ENCODE peak calls at places on chromosomes 16 and 17, in seven cellular contexts. One of them, this sample, is unnamed.

GRCh38 chr16:77499373-77500285 is 64.8 kb upstream of the ADAMTS18 start:
- DNase-seq in neuronal stem cell: no peak
- DNase-seq in H9: no peak
- DNase-seq in IMR-90: no peak
- DNase-seq in mesenchymal stem cell: peak
- DNase-seq in mesendoderm: no peak
- DNase-seq in trophoblast cell: no peak
- DNase-seq in this sample: no peak

GRCh38 chr17:33939959-33940358 is 315.1 kb upstream of the CCL2 start:
- DNase-seq in neuronal stem cell: no peak
- DNase-seq in H9: no peak
- DNase-seq in IMR-90: no peak
- DNase-seq in mesenchymal stem cell: no peak
- DNase-seq in mesendoderm: no peak
- DNase-seq in trophoblast cell: no peak
- DNase-seq in this sample: no peak

GRCh38 chr16:2090819-2091721 is 43.3 kb downstream of the TSC2 start:
- DNase-seq in neuronal stem cell: peak
- DNase-seq in H9: peak
- DNase-seq in IMR-90: no peak
- DNase-seq in mesenchymal stem cell: peak
- DNase-seq in mesendoderm: peak
- DNase-seq in trophoblast cell: peak
- DNase-seq in this sample: peak

GRCh38 chr17:43816336-43817320 is 16.3 kb downstream of the MPP3 start:
- DNase-seq in neuronal stem cell: no peak
- DNase-seq in H9: no peak
- DNase-seq in IMR-90: no peak
- DNase-seq in mesenchymal stem cell: no peak
- DNase-seq in mesendoderm: no peak
- DNase-seq in trophoblast cell: no peak
- DNase-seq in this sample: no peak

GRCh38 chr16:67907397-67907796 is 14.3 kb downstream of the PSKH1 start:
- DNase-seq in neuronal stem cell: no peak
- DNase-seq in H9: no peak
- DNase-seq in IMR-90: no peak
- DNase-seq in mesenchymal stem cell: no peak
- DNase-seq in mesendoderm: no peak
- DNase-seq in trophoblast cell: no peak
- DNase-seq in this sample: no peak

GRCh38 chr16:50368410-50369132 is at the start of gene BRD7:
- DNase-seq in neuronal stem cell: peak
- DNase-seq in H9: peak
- DNase-seq in IMR-90: peak
- DNase-seq in mesenchymal stem cell: peak
- DNase-seq in mesendoderm: peak
- DNase-seq in trophoblast cell: peak
- DNase-seq in this sample: no peak

GRCh38 chr16:2963074-2963610 is 933 bp upstream of the KREMEN2 start:
- DNase-seq in neuronal stem cell: no peak
- DNase-seq in H9: no peak
- DNase-seq in IMR-90: no peak
- DNase-seq in mesenchymal stem cell: no peak
- DNase-seq in mesendoderm: no peak
- DNase-seq in trophoblast cell: no peak
- DNase-seq in this sample: no peak

GRCh38 chr16:68235105-68235881 is 634 bp downstream of the ESRP2 start:
- DNase-seq in neuronal stem cell: no peak
- DNase-seq in H9: peak
- DNase-seq in IMR-90: no peak
- DNase-seq in mesenchymal stem cell: no peak
- DNase-seq in mesendoderm: peak
- DNase-seq in trophoblast cell: peak
- DNase-seq in this sample: no peak

GRCh38 chr17:57422574-57423164 is 166.3 kb downstream of the MSI2 start:
- DNase-seq in neuronal stem cell: no peak
- DNase-seq in H9: no peak
- DNase-seq in IMR-90: peak
- DNase-seq in mesenchymal stem cell: peak
- DNase-seq in mesendoderm: no peak
- DNase-seq in trophoblast cell: no peak
- DNase-seq in this sample: no peak

GRCh38 chr17:44820631-44821196 is 9.4 kb downstream of the GJC1 start:
- DNase-seq in neuronal stem cell: no peak
- DNase-seq in H9: no peak
- DNase-seq in IMR-90: peak
- DNase-seq in mesenchymal stem cell: peak
- DNase-seq in mesendoderm: peak
- DNase-seq in trophoblast cell: peak
- DNase-seq in this sample: no peak

GRCh38 chr17:28765038-28765437 is 21.2 kb downstream of the TRAF4 start:
- DNase-seq in neuronal stem cell: no peak
- DNase-seq in H9: no peak
- DNase-seq in IMR-90: no peak
- DNase-seq in mesenchymal stem cell: no peak
- DNase-seq in mesendoderm: no peak
- DNase-seq in trophoblast cell: no peak
- DNase-seq in this sample: no peak

GRCh38 chr16:66841366-66841765 is 2.8 kb upstream of the CA7 start:
- DNase-seq in neuronal stem cell: no peak
- DNase-seq in H9: no peak
- DNase-seq in IMR-90: no peak
- DNase-seq in mesenchymal stem cell: no peak
- DNase-seq in mesendoderm: no peak
- DNase-seq in trophoblast cell: no peak
- DNase-seq in this sample: peak

GRCh38 chr17:16449121-16449570 is 33.8 kb downstream of the TRPV2 start:
- DNase-seq in neuronal stem cell: no peak
- DNase-seq in H9: no peak
- DNase-seq in IMR-90: peak
- DNase-seq in mesenchymal stem cell: peak
- DNase-seq in mesendoderm: no peak
- DNase-seq in trophoblast cell: no peak
- DNase-seq in this sample: no peak

GRCh38 chr17:76398523-76399174 is 14.2 kb downstream of the SPHK1 start:
- DNase-seq in neuronal stem cell: no peak
- DNase-seq in H9: no peak
- DNase-seq in IMR-90: no peak
- DNase-seq in mesenchymal stem cell: no peak
- DNase-seq in mesendoderm: no peak
- DNase-seq in trophoblast cell: no peak
- DNase-seq in this sample: no peak

GRCh38 chr17:74759941-74760340 is 11.5 kb downstream of the NHERF1 start:
- DNase-seq in neuronal stem cell: no peak
- DNase-seq in H9: no peak
- DNase-seq in IMR-90: no peak
- DNase-seq in mesenchymal stem cell: no peak
- DNase-seq in mesendoderm: peak
- DNase-seq in trophoblast cell: no peak
- DNase-seq in this sample: no peak

GRCh38 chr16:55552621-55553020 is 13.9 kb upstream of the CAPNS2 start:
- DNase-seq in neuronal stem cell: no peak
- DNase-seq in H9: no peak
- DNase-seq in IMR-90: peak
- DNase-seq in mesenchymal stem cell: peak
- DNase-seq in mesendoderm: no peak
- DNase-seq in trophoblast cell: peak
- DNase-seq in this sample: no peak

GRCh38 chr17:18963126-18964017 is 11.4 kb downstream of the SLC5A10 start:
- DNase-seq in neuronal stem cell: no peak
- DNase-seq in H9: no peak
- DNase-seq in IMR-90: peak
- DNase-seq in mesenchymal stem cell: no peak
- DNase-seq in mesendoderm: no peak
- DNase-seq in trophoblast cell: no peak
- DNase-seq in this sample: no peak

GRCh38 chr17:55609737-55610201 is 98.5 kb upstream of the SMIM36 start:
- DNase-seq in neuronal stem cell: no peak
- DNase-seq in H9: no peak
- DNase-seq in IMR-90: peak
- DNase-seq in mesenchymal stem cell: peak
- DNase-seq in mesendoderm: no peak
- DNase-seq in trophoblast cell: no peak
- DNase-seq in this sample: no peak

GRCh38 chr16:50280932-50281331 is 14.6 kb downstream of the ADCY7 start:
- DNase-seq in neuronal stem cell: no peak
- DNase-seq in H9: no peak
- DNase-seq in IMR-90: no peak
- DNase-seq in mesenchymal stem cell: no peak
- DNase-seq in mesendoderm: no peak
- DNase-seq in trophoblast cell: no peak
- DNase-seq in this sample: no peak

GRCh38 chr16:66416136-66416535 is 11.0 kb upstream of the BEAN1 start:
- DNase-seq in neuronal stem cell: no peak
- DNase-seq in H9: no peak
- DNase-seq in IMR-90: no peak
- DNase-seq in mesenchymal stem cell: no peak
- DNase-seq in mesendoderm: no peak
- DNase-seq in trophoblast cell: no peak
- DNase-seq in this sample: no peak

GRCh38 chr17:37568350-37569053 is 40.7 kb downstream of the SYNRG start:
- DNase-seq in neuronal stem cell: no peak
- DNase-seq in H9: no peak
- DNase-seq in IMR-90: peak
- DNase-seq in mesenchymal stem cell: no peak
- DNase-seq in mesendoderm: no peak
- DNase-seq in trophoblast cell: no peak
- DNase-seq in this sample: no peak

GRCh38 chr17:11287791-11288190 is 46.8 kb downstream of the SHISA6 start:
- DNase-seq in neuronal stem cell: no peak
- DNase-seq in H9: no peak
- DNase-seq in IMR-90: no peak
- DNase-seq in mesenchymal stem cell: no peak
- DNase-seq in mesendoderm: no peak
- DNase-seq in trophoblast cell: no peak
- DNase-seq in this sample: no peak

GRCh38 chr17:19510903-19511302 is 22.8 kb upstream of the SLC47A1 start:
- DNase-seq in neuronal stem cell: no peak
- DNase-seq in H9: no peak
- DNase-seq in IMR-90: no peak
- DNase-seq in mesenchymal stem cell: no peak
- DNase-seq in mesendoderm: peak
- DNase-seq in trophoblast cell: no peak
- DNase-seq in this sample: no peak

DNA sequence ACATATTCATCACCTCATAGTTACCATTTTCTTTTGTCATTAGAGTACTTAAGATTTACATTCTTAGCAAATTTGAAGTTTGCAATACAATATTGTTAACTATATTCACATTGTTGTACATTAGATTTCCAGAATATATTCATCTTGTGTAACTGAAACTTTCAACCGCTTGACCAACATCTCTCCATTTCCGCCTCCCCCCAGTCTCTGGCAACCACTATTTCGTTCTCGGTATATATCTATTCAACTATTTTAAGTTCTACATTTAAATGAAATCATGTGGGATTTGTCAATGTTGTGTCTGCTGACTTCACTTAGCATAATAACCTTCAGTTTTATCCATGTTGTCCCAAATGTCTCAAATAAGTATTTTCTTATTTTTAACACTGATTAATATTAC is 274.5 kb upstream of the KIF2B start:
- DNase-seq in neuronal stem cell: no peak
- DNase-seq in H9: no peak
- DNase-seq in IMR-90: no peak
- DNase-seq in mesenchymal stem cell: no peak
- DNase-seq in mesendoderm: no peak
- DNase-seq in trophoblast cell: no peak
- DNase-seq in this sample: no peak
- H3K4ac ChIP-seq in neuronal stem cell: no peak
- H3K4ac ChIP-seq in H9: no peak
- H3K4ac ChIP-seq in IMR-90: no peak
- H3K4ac ChIP-seq in mesenchymal stem cell: no peak
- H3K4ac ChIP-seq in mesendoderm: no peak
- H3K4ac ChIP-seq in trophoblast cell: no peak
- H3K4ac ChIP-seq in this sample: no peak

GRCh38 chr17:30422171-30422570 is 43.4 kb downstream of the CPD start:
- DNase-seq in neuronal stem cell: no peak
- DNase-seq in H9: no peak
- DNase-seq in IMR-90: no peak
- DNase-seq in mesenchymal stem cell: no peak
- DNase-seq in mesendoderm: peak
- DNase-seq in trophoblast cell: no peak
- DNase-seq in this sample: no peak
- H3K23ac ChIP-seq in neuronal stem cell: no peak
- H3K23ac ChIP-seq in H9: no peak
- H3K23ac ChIP-seq in IMR-90: no peak
- H3K23ac ChIP-seq in mesenchymal stem cell: no peak
- H3K23ac ChIP-seq in mesendoderm: no peak
- H3K23ac ChIP-seq in trophoblast cell: no peak
- H3K23ac ChIP-seq in this sample: no peak

GRCh38 chr17:72359274-72359673 is 238.5 kb downstream of the SOX9 start:
- DNase-seq in neuronal stem cell: no peak
- DNase-seq in H9: no peak
- DNase-seq in IMR-90: no peak
- DNase-seq in mesenchymal stem cell: no peak
- DNase-seq in mesendoderm: no peak
- DNase-seq in trophoblast cell: no peak
- DNase-seq in this sample: no peak
- H3K4ac ChIP-seq in neuronal stem cell: no peak
- H3K4ac ChIP-seq in H9: no peak
- H3K4ac ChIP-seq in IMR-90: peak
- H3K4ac ChIP-seq in mesenchymal stem cell: no peak
- H3K4ac ChIP-seq in mesendoderm: no peak
- H3K4ac ChIP-seq in trophoblast cell: no peak
- H3K4ac ChIP-seq in this sample: no peak

DNA sequence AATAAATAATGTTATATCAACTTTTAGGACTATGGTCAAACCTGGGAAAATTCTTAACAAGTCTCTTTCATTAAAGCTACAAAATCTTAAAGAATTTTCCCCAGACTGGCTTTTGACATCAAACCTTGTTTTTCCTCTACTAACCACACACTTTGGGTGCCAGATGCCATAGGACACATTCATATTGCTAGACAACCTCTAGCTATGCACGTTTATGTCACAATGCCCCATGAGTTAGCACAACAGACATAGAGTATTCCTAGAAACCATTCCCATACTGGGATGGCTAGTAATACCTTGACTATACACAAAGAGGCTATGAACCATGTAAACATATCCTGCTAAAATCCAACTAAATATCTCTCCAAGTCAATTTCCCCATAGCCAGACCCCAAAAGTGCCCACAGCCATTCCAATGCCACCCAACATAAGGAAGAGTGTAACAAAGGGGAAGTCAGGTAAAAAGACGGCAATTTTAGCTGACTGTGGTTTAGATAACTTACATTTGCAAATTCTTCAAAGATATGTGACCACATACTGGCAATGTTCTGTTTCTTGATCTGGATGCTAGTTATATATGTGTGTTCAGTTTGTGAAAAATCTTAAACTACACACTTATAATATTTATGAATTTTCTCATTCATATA is 23.4 kb downstream of the SMURF2 start:
- DNase-seq in neuronal stem cell: no peak
- DNase-seq in H9: no peak
- DNase-seq in IMR-90: peak
- DNase-seq in mesenchymal stem cell: no peak
- DNase-seq in mesendoderm: no peak
- DNase-seq in trophoblast cell: no peak
- DNase-seq in this sample: no peak
- H3K23ac ChIP-seq in neuronal stem cell: no peak
- H3K23ac ChIP-seq in H9: no peak
- H3K23ac ChIP-seq in IMR-90: no peak
- H3K23ac ChIP-seq in mesenchymal stem cell: no peak
- H3K23ac ChIP-seq in mesendoderm: no peak
- H3K23ac ChIP-seq in trophoblast cell: no peak
- H3K23ac ChIP-seq in this sample: no peak

This sample was measured in H1.